ENCODE peak calls at places on chromosomes 4 and X, in seven cellular contexts. One of them, this sample, is unnamed.

GRCh38 chr4:183333983-183334382 is 11.8 kb upstream of the CLDN24 start:
- DNase-seq in SK-N-SH: no peak
- DNase-seq in H9: no peak
- DNase-seq in OCI-LY7: no peak
- DNase-seq in PC-3: peak; percentile 82
- DNase-seq in endothelial cell of umbilical vein: peak; percentile 38
- DNase-seq in HepG2: peak; percentile 81
- DNase-seq in this sample: no peak

GRCh38 chrX:132631579-132632232 is 142.9 kb upstream of the MBNL3 start:
- DNase-seq in H9: no peak
- DNase-seq in OCI-LY7: peak; percentile 14
- DNase-seq in SK-N-SH: peak; percentile 5
- DNase-seq in PC-3: peak; percentile 55
- DNase-seq in HepG2: peak; percentile 31
- DNase-seq in endothelial cell of umbilical vein: peak; percentile 33
- DNase-seq in this sample: peak; percentile 17

GRCh38 chr4:5804656-5805055 is 88.2 kb downstream of the CRMP1 start:
- DNase-seq in HepG2: no peak
- DNase-seq in endothelial cell of umbilical vein: no peak
- DNase-seq in PC-3: no peak
- DNase-seq in OCI-LY7: no peak
- DNase-seq in H9: peak; percentile 55
- DNase-seq in SK-N-SH: no peak
- DNase-seq in this sample: no peak

GRCh38 chrX:150060406-150060805 is 122.1 kb upstream of the EOLA2 start:
- DNase-seq in HepG2: no peak
- DNase-seq in SK-N-SH: no peak
- DNase-seq in H9: no peak
- DNase-seq in OCI-LY7: no peak
- DNase-seq in endothelial cell of umbilical vein: no peak
- DNase-seq in PC-3: peak; percentile 43
- DNase-seq in this sample: peak; percentile 72

GRCh38 chr4:74418063-74418670 is 26.8 kb upstream of the AREG start:
- DNase-seq in SK-N-SH: no peak
- DNase-seq in PC-3: peak; percentile 88
- DNase-seq in endothelial cell of umbilical vein: peak; percentile 95
- DNase-seq in HepG2: no peak
- DNase-seq in OCI-LY7: no peak
- DNase-seq in H9: no peak
- DNase-seq in this sample: peak; percentile 87

GRCh38 chrX:13646154-13646549 is 6.8 kb upstream of the TCEANC start:
- DNase-seq in SK-N-SH: peak; percentile 40
- DNase-seq in H9: peak; percentile 65
- DNase-seq in endothelial cell of umbilical vein: peak; percentile 42
- DNase-seq in HepG2: peak; percentile 30
- DNase-seq in OCI-LY7: peak; percentile 28
- DNase-seq in PC-3: peak; percentile 66
- DNase-seq in this sample: peak; percentile 75

GRCh38 chr4:112060212-112060611 is 85.0 kb upstream of the FAM241A start:
- DNase-seq in endothelial cell of umbilical vein: peak; percentile 59
- DNase-seq in PC-3: peak; percentile 59
- DNase-seq in HepG2: peak; percentile 7
- DNase-seq in SK-N-SH: peak; percentile 13
- DNase-seq in OCI-LY7: peak; percentile 11
- DNase-seq in H9: no peak
- DNase-seq in this sample: peak; percentile 23

GRCh38 chr4:53055274-53055673 is 193.2 kb downstream of the RASL11B start:
- DNase-seq in OCI-LY7: no peak
- DNase-seq in H9: no peak
- DNase-seq in HepG2: no peak
- DNase-seq in SK-N-SH: peak; percentile 14
- DNase-seq in endothelial cell of umbilical vein: no peak
- DNase-seq in PC-3: no peak
- DNase-seq in this sample: peak; percentile 77

GRCh38 chr4:107183155-107183774 is 147.2 kb upstream of the DKK2 start:
- DNase-seq in H9: no peak
- DNase-seq in endothelial cell of umbilical vein: peak; percentile 69
- DNase-seq in HepG2: peak; percentile 67
- DNase-seq in OCI-LY7: peak; percentile 50
- DNase-seq in SK-N-SH: peak; percentile 44
- DNase-seq in PC-3: peak; percentile 61
- DNase-seq in this sample: peak; percentile 72

GRCh38 chr4:147447820-147448219 is 33.1 kb upstream of the EDNRA start:
- DNase-seq in H9: no peak
- DNase-seq in SK-N-SH: no peak
- DNase-seq in HepG2: no peak
- DNase-seq in OCI-LY7: no peak
- DNase-seq in endothelial cell of umbilical vein: no peak
- DNase-seq in PC-3: peak; percentile 32
- DNase-seq in this sample: no peak

GRCh38 chr4:41935652-41936021 is 408 bp downstream of the TMEM33 start:
- DNase-seq in PC-3: peak; percentile 26
- DNase-seq in endothelial cell of umbilical vein: no peak
- DNase-seq in SK-N-SH: no peak
- DNase-seq in HepG2: peak; percentile 63
- DNase-seq in H9: no peak
- DNase-seq in OCI-LY7: peak; percentile 28
- DNase-seq in this sample: no peak

GRCh38 chrX:126697091-126697490 is 122.4 kb upstream of the PRR32 start:
- DNase-seq in HepG2: no peak
- DNase-seq in OCI-LY7: no peak
- DNase-seq in H9: no peak
- DNase-seq in PC-3: no peak
- DNase-seq in SK-N-SH: no peak
- DNase-seq in endothelial cell of umbilical vein: no peak
- DNase-seq in this sample: no peak

GRCh38 chr4:55078987-55079386 is 46.4 kb downstream of the KDR start:
- DNase-seq in SK-N-SH: no peak
- DNase-seq in endothelial cell of umbilical vein: peak; percentile 92
- DNase-seq in H9: no peak
- DNase-seq in OCI-LY7: no peak
- DNase-seq in HepG2: no peak
- DNase-seq in PC-3: peak; percentile 64
- DNase-seq in this sample: peak; percentile 88

GRCh38 chr4:21948347-21949072 is at the start of gene KCNIP4:
- DNase-seq in OCI-LY7: no peak
- DNase-seq in PC-3: no peak
- DNase-seq in HepG2: no peak
- DNase-seq in H9: peak; percentile 64
- DNase-seq in SK-N-SH: peak; percentile 68
- DNase-seq in endothelial cell of umbilical vein: no peak
- DNase-seq in this sample: peak; percentile 46

GRCh38 chrX:129359269-129359668 is 164.0 kb downstream of the SMARCA1 start:
- DNase-seq in SK-N-SH: no peak
- DNase-seq in HepG2: peak; percentile 5
- DNase-seq in endothelial cell of umbilical vein: peak; percentile 2
- DNase-seq in PC-3: peak; percentile 3
- DNase-seq in OCI-LY7: no peak
- DNase-seq in H9: no peak
- DNase-seq in this sample: peak; percentile 24

DNA sequence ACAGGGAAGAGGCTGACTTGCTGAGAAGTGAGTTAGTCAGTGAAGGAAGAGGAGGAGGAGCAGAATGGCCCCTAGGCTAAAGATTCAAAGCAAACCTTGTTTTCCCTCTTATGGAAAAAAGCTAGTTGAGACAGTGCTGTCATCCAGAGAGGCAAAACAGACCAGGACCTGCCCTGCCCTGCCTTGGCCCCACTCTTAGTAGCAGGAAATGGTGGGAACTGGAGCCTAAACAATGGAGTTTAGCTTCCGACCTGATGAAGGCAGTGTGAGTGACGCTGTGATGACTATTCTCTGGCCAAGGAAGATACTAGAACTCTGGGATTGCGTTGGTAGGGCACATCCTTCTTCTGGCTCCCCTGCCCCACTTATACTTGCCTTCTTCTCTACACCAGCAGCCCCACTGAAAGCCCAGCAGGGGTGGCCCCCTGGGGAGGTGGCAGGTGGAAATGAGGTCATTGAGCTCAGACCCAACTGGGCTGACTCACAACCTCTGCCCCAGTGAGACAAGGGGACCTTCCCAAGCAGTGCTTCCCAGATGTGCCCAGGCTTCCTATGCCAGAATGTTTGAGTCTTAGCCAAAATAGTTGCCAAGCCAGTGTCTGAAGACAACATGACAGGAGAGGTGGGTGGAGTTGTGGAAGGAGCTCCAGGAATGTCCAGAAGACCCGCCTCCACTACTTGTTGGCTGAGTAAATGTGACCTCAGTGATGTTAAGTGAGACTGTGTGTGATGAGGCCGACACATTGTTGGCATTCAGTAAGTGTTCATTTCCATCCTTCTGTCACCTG is 38.8 kb downstream of the MSN start:
- DNase-seq in endothelial cell of umbilical vein: peak; percentile 76
- DNase-seq in SK-N-SH: no peak
- DNase-seq in OCI-LY7: no peak
- DNase-seq in PC-3: peak; percentile 69
- DNase-seq in H9: no peak
- DNase-seq in HepG2: no peak
- DNase-seq in this sample: peak; percentile 80
- H3K4me1 ChIP-seq in endothelial cell of umbilical vein: peaks cover 55% of the 10 kb centered on the region
- H3K4me1 ChIP-seq in SK-N-SH: peaks cover 12% of the 10 kb centered on the region
- H3K4me1 ChIP-seq in OCI-LY7: peaks cover 49% of the 10 kb centered on the region
- H3K4me1 ChIP-seq in PC-3: peaks cover 39% of the 10 kb centered on the region
- H3K4me1 ChIP-seq in H9: peaks cover 3% of the 10 kb centered on the region
- H3K4me1 ChIP-seq in HepG2: no peaks in the 10 kb centered on the region
- H3K4me1 ChIP-seq in this sample: peaks cover 20% of the 10 kb centered on the region

GRCh38 chrX:34891391-34891790 is 51.2 kb upstream of the FAM47B start:
- DNase-seq in HepG2: no peak
- DNase-seq in SK-N-SH: no peak
- DNase-seq in OCI-LY7: no peak
- DNase-seq in H9: no peak
- DNase-seq in PC-3: no peak
- DNase-seq in endothelial cell of umbilical vein: no peak
- DNase-seq in this sample: no peak

GRCh38 chrX:34893741-34894140 is 48.9 kb upstream of the FAM47B start:
- DNase-seq in OCI-LY7: peak; percentile 0
- DNase-seq in PC-3: peak; percentile 48
- DNase-seq in H9: no peak
- DNase-seq in HepG2: no peak
- DNase-seq in endothelial cell of umbilical vein: peak; percentile 9
- DNase-seq in SK-N-SH: no peak
- DNase-seq in this sample: no peak
- H3K4me2 ChIP-seq in OCI-LY7: no peak overlapping the region
- H3K4me2 ChIP-seq in PC-3: no peak overlapping the region
- H3K4me2 ChIP-seq in H9: no peak overlapping the region
- H3K4me2 ChIP-seq in HepG2: no peak overlapping the region
- H3K4me2 ChIP-seq in endothelial cell of umbilical vein: no peak overlapping the region
- H3K4me2 ChIP-seq in SK-N-SH: no peak overlapping the region
- H3K4me2 ChIP-seq in this sample: no peak overlapping the region

DNA sequence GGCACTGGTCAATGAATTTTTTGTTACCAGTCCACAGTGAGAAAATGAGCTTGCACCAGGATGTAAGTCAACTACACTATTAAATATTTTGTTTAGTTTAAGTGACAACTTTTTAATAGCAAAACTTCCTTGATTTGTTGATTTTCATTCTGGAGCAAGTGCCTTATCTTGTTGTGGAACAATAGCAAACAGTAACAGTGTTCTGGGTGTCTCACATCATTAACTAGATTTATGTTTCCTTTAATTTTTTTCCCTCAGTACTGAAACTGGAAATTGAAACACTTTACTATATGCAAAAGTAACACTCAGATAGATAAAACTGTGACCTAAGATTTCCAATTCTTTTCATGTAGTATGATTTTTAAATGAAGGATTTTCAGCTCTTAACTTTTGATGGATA is 80.1 kb downstream of the GALNT7 start:
- DNase-seq in PC-3: no peak
- DNase-seq in endothelial cell of umbilical vein: peak; percentile 63
- DNase-seq in OCI-LY7: no peak
- DNase-seq in SK-N-SH: no peak
- DNase-seq in H9: no peak
- DNase-seq in HepG2: no peak
- DNase-seq in this sample: no peak
- H3K4me1 ChIP-seq in PC-3: peaks cover 22% of the 10 kb centered on the region
- H3K4me1 ChIP-seq in endothelial cell of umbilical vein: peaks cover 25% of the 10 kb centered on the region
- H3K4me1 ChIP-seq in OCI-LY7: peaks cover 42% of the 10 kb centered on the region
- H3K4me1 ChIP-seq in SK-N-SH: peaks cover 7% of the 10 kb centered on the region
- H3K4me1 ChIP-seq in H9: peaks cover 19% of the 10 kb centered on the region
- H3K4me1 ChIP-seq in HepG2: no peaks in the 10 kb centered on the region
- H3K4me1 ChIP-seq in this sample: peaks cover 3% of the 10 kb centered on the region

GRCh38 chr4:185534534-185534849 is 815 bp downstream of the PDLIM3 start:
- DNase-seq in SK-N-SH: no peak
- DNase-seq in H9: no peak
- DNase-seq in endothelial cell of umbilical vein: peak; percentile 42
- DNase-seq in HepG2: no peak
- DNase-seq in PC-3: no peak
- DNase-seq in OCI-LY7: no peak
- DNase-seq in this sample: no peak

GRCh38 chr4:185538806-185539205 is 3.5 kb upstream of the PDLIM3 start:
- DNase-seq in OCI-LY7: no peak
- DNase-seq in endothelial cell of umbilical vein: no peak
- DNase-seq in SK-N-SH: no peak
- DNase-seq in PC-3: no peak
- DNase-seq in HepG2: no peak
- DNase-seq in H9: no peak
- DNase-seq in this sample: no peak

GRCh38 chr4:185534850-185535761 is at the start of gene PDLIM3:
- DNase-seq in OCI-LY7: no peak
- DNase-seq in endothelial cell of umbilical vein: peak; percentile 65
- DNase-seq in SK-N-SH: peak; percentile 89
- DNase-seq in H9: peak; percentile 74
- DNase-seq in PC-3: no peak
- DNase-seq in HepG2: peak; percentile 27
- DNase-seq in this sample: no peak

GRCh38 chr4:185532795-185533324 is 2.4 kb downstream of the PDLIM3 start:
- DNase-seq in PC-3: no peak
- DNase-seq in HepG2: no peak
- DNase-seq in endothelial cell of umbilical vein: no peak
- DNase-seq in OCI-LY7: no peak
- DNase-seq in H9: no peak
- DNase-seq in SK-N-SH: no peak
- DNase-seq in this sample: no peak

DNA sequence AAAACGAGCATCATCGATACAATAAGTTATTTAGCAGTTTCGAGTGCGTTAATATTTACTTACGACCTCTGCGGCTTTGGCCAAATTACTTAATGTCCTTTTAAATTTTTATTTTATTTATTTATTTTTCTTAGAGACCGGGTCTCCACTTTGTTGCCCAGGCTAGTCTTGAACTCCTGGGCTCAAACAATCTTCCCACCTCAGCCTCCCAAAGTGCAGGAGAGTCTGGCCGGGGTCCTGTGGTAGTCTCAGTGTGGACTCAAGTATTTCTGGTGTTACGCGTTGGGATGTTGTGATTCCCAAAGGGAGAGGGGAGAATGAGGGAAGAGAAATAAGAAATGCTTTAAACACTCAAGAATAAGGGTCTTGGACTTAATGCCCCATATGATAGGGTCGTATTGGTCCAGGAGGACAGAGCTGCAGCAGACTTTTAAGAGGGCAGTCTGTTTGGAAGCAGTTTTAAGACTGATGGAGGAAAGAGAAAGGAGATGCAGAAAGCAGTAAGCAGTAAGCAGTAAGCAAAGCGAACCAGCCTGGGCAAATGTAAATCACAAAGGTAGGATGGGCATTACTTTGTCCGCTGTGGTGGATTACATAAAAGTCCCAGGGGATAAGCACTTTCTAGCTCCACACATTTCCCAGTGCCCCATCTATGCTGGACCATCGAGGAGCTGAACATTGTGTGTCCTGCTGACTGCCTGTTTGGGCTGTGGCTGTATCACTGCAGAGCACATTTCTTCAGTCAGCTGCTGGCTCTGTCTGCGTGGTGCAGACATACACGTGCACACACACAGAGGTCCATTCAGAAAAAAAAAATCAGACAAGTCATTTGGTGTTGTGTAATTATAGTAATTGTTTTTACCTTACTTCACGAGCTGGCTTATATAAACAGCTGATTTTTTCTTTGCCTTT is 767 bp upstream of the PDLIM3 start:
- DNase-seq in OCI-LY7: no peak
- DNase-seq in PC-3: no peak
- DNase-seq in H9: no peak
- DNase-seq in endothelial cell of umbilical vein: peak; percentile 17
- DNase-seq in SK-N-SH: peak; percentile 33
- DNase-seq in HepG2: no peak
- DNase-seq in this sample: no peak
- H3K4me2 ChIP-seq in OCI-LY7: no peak overlapping the region
- H3K4me2 ChIP-seq in PC-3: peak overlapping the region; percentile 92
- H3K4me2 ChIP-seq in H9: peak overlapping the region; percentile 69
- H3K4me2 ChIP-seq in endothelial cell of umbilical vein: peak overlapping the region; percentile 86
- H3K4me2 ChIP-seq in SK-N-SH: peak overlapping the region; percentile 87
- H3K4me2 ChIP-seq in HepG2: peak overlapping the region; percentile 68
- H3K4me2 ChIP-seq in this sample: peak overlapping the region; percentile 91